ENCODE peak calls at places on chromosomes 1 and 21, in eight cellular contexts. One of them, this sample, is unnamed.
A peak's percentile ranks its signal among the peaks of the same experiment; 100 is the strongest.

GRCh38 chr1:178267646-178268094 is 173.8 kb downstream of the RASAL2 start:
- DNase-seq in GM23338: peak; percentile 86
- DNase-seq in CD8-positive, alpha-beta memory T cell: no peak
- DNase-seq in A549: no peak
- DNase-seq in IMR-90: peak; percentile 40
- DNase-seq in mesendoderm: peak; percentile 96
- DNase-seq in BE2C: no peak
- DNase-seq in foreskin fibroblast: peak; percentile 59
- DNase-seq in this sample: peak; percentile 45

GRCh38 chr1:43924516-43924915 is 9.1 kb upstream of the ARTN start:
- DNase-seq in foreskin fibroblast: peak; percentile 34
- DNase-seq in GM23338: no peak
- DNase-seq in BE2C: no peak
- DNase-seq in A549: no peak
- DNase-seq in mesendoderm: no peak
- DNase-seq in IMR-90: peak; percentile 26
- DNase-seq in CD8-positive, alpha-beta memory T cell: no peak
- DNase-seq in this sample: no peak

GRCh38 chr1:101236546-101237228 is at the start of gene S1PR1:
- DNase-seq in IMR-90: peak; percentile 69
- DNase-seq in mesendoderm: peak; percentile 70
- DNase-seq in CD8-positive, alpha-beta memory T cell: peak; percentile 84
- DNase-seq in foreskin fibroblast: peak; percentile 78
- DNase-seq in A549: no peak
- DNase-seq in GM23338: peak; percentile 88
- DNase-seq in BE2C: peak; percentile 80
- DNase-seq in this sample: peak; percentile 49

GRCh38 chr1:246067432-246068021 is 439.6 kb downstream of the SMYD3 start:
- DNase-seq in mesendoderm: no peak
- DNase-seq in BE2C: no peak
- DNase-seq in CD8-positive, alpha-beta memory T cell: no peak
- DNase-seq in foreskin fibroblast: peak; percentile 64
- DNase-seq in GM23338: no peak
- DNase-seq in A549: no peak
- DNase-seq in IMR-90: peak; percentile 54
- DNase-seq in this sample: no peak

GRCh38 chr1:232704694-232705680 is 75.1 kb upstream of the SIPA1L2 start:
- DNase-seq in CD8-positive, alpha-beta memory T cell: no peak
- DNase-seq in A549: peak; percentile 38
- DNase-seq in BE2C: peak; percentile 43
- DNase-seq in mesendoderm: peak; percentile 45
- DNase-seq in foreskin fibroblast: peak; percentile 87
- DNase-seq in GM23338: no peak
- DNase-seq in IMR-90: peak; percentile 91
- DNase-seq in this sample: peak; percentile 86

GRCh38 chr1:67723620-67724019 is 38.6 kb downstream of the GADD45A start:
- DNase-seq in foreskin fibroblast: peak; percentile 83
- DNase-seq in BE2C: no peak
- DNase-seq in A549: no peak
- DNase-seq in mesendoderm: no peak
- DNase-seq in CD8-positive, alpha-beta memory T cell: no peak
- DNase-seq in IMR-90: peak; percentile 73
- DNase-seq in GM23338: no peak
- DNase-seq in this sample: peak; percentile 63

GRCh38 chr1:37476460-37477197 is 2.2 kb downstream of the ZC3H12A start:
- DNase-seq in BE2C: peak; percentile 45
- DNase-seq in mesendoderm: peak; percentile 71
- DNase-seq in A549: peak; percentile 74
- DNase-seq in IMR-90: peak; percentile 84
- DNase-seq in CD8-positive, alpha-beta memory T cell: no peak
- DNase-seq in foreskin fibroblast: peak; percentile 91
- DNase-seq in GM23338: no peak
- DNase-seq in this sample: peak; percentile 94

GRCh38 chr1:147077081-147077480 is 95.2 kb downstream of the PRKAB2 start:
- DNase-seq in IMR-90: no peak
- DNase-seq in A549: no peak
- DNase-seq in foreskin fibroblast: no peak
- DNase-seq in GM23338: peak; percentile 33
- DNase-seq in BE2C: no peak
- DNase-seq in mesendoderm: no peak
- DNase-seq in CD8-positive, alpha-beta memory T cell: no peak
- DNase-seq in this sample: no peak

GRCh38 chr21:43820466-43820865 is 31.1 kb downstream of the RRP1 start:
- DNase-seq in mesendoderm: no peak
- DNase-seq in BE2C: no peak
- DNase-seq in CD8-positive, alpha-beta memory T cell: no peak
- DNase-seq in A549: no peak
- DNase-seq in GM23338: no peak
- DNase-seq in IMR-90: no peak
- DNase-seq in foreskin fibroblast: no peak
- DNase-seq in this sample: no peak

GRCh38 chr1:206643118-206643698 is 7.9 kb downstream of the DYRK3 start:
- DNase-seq in GM23338: no peak
- DNase-seq in A549: no peak
- DNase-seq in foreskin fibroblast: no peak
- DNase-seq in BE2C: no peak
- DNase-seq in mesendoderm: no peak
- DNase-seq in CD8-positive, alpha-beta memory T cell: no peak
- DNase-seq in IMR-90: no peak
- DNase-seq in this sample: no peak

GRCh38 chr1:98794196-98794886 is 132.8 kb downstream of the SNX7 start:
- DNase-seq in IMR-90: peak; percentile 72
- DNase-seq in foreskin fibroblast: peak; percentile 81
- DNase-seq in A549: peak; percentile 21
- DNase-seq in GM23338: peak; percentile 78
- DNase-seq in mesendoderm: peak; percentile 82
- DNase-seq in CD8-positive, alpha-beta memory T cell: peak; percentile 60
- DNase-seq in BE2C: peak; percentile 67
- DNase-seq in this sample: peak; percentile 81

GRCh38 chr1:54347955-54348699 is 58.1 kb downstream of the SSBP3 start:
- DNase-seq in CD8-positive, alpha-beta memory T cell: no peak
- DNase-seq in BE2C: no peak
- DNase-seq in GM23338: no peak
- DNase-seq in foreskin fibroblast: no peak
- DNase-seq in IMR-90: no peak
- DNase-seq in A549: no peak
- DNase-seq in mesendoderm: no peak
- DNase-seq in this sample: no peak

GRCh38 chr1:33846861-33847260 is 17.0 kb upstream of the HMGB4 start:
- DNase-seq in CD8-positive, alpha-beta memory T cell: no peak
- DNase-seq in A549: no peak
- DNase-seq in mesendoderm: no peak
- DNase-seq in IMR-90: no peak
- DNase-seq in foreskin fibroblast: no peak
- DNase-seq in GM23338: no peak
- DNase-seq in BE2C: no peak
- DNase-seq in this sample: no peak

GRCh38 chr1:31625561-31626272 is 8.2 kb downstream of the HCRTR1 start:
- DNase-seq in GM23338: no peak
- DNase-seq in mesendoderm: no peak
- DNase-seq in foreskin fibroblast: peak; percentile 86
- DNase-seq in CD8-positive, alpha-beta memory T cell: no peak
- DNase-seq in A549: no peak
- DNase-seq in IMR-90: peak; percentile 74
- DNase-seq in BE2C: no peak
- DNase-seq in this sample: peak; percentile 61

GRCh38 chr21:14602418-14602987 is 56.4 kb upstream of the SAMSN1 start:
- DNase-seq in IMR-90: no peak
- DNase-seq in A549: no peak
- DNase-seq in foreskin fibroblast: no peak
- DNase-seq in CD8-positive, alpha-beta memory T cell: no peak
- DNase-seq in mesendoderm: no peak
- DNase-seq in BE2C: no peak
- DNase-seq in GM23338: no peak
- DNase-seq in this sample: no peak

GRCh38 chr1:61926597-61926996 is 184.3 kb downstream of the PATJ start:
- DNase-seq in IMR-90: no peak
- DNase-seq in A549: no peak
- DNase-seq in GM23338: no peak
- DNase-seq in mesendoderm: no peak
- DNase-seq in BE2C: no peak
- DNase-seq in foreskin fibroblast: no peak
- DNase-seq in CD8-positive, alpha-beta memory T cell: no peak
- DNase-seq in this sample: no peak

GRCh38 chr1:50968021-50968883 is 1.8 kb upstream of the CDKN2C start:
- DNase-seq in GM23338: peak; percentile 92
- DNase-seq in BE2C: peak; percentile 89
- DNase-seq in foreskin fibroblast: peak; percentile 96
- DNase-seq in IMR-90: peak; percentile 89
- DNase-seq in mesendoderm: peak; percentile 89
- DNase-seq in A549: peak; percentile 57
- DNase-seq in CD8-positive, alpha-beta memory T cell: peak; percentile 84
- DNase-seq in this sample: peak; percentile 90

GRCh38 chr1:58162952-58163550 is 383.5 kb downstream of the OMA1 start:
- DNase-seq in A549: peak; percentile 5
- DNase-seq in foreskin fibroblast: peak; percentile 51
- DNase-seq in CD8-positive, alpha-beta memory T cell: no peak
- DNase-seq in BE2C: peak; percentile 54
- DNase-seq in IMR-90: peak; percentile 52
- DNase-seq in GM23338: peak; percentile 92
- DNase-seq in mesendoderm: peak; percentile 87
- DNase-seq in this sample: peak; percentile 65

DNA sequence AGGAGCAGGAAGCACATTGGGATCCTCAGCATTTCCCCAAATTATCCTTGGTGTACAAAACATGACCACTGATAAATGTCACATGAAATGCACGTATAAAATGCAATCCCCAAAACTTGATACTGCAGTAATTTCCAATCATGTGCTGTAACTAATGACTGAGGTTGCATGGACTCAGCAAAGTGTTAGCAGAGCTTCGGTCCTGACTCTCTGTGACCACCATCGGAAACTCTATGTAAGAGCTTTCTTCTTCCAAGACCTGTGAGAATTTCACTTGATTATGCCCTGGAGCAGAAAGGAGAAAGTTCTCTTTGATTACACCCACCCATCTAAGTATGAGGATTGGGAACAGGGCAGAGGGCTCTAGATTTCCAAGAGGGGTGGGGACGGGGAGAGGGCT is 908 bp downstream of the CD53 start:
- DNase-seq in IMR-90: no peak
- DNase-seq in foreskin fibroblast: no peak
- DNase-seq in BE2C: no peak
- DNase-seq in GM23338: no peak
- DNase-seq in CD8-positive, alpha-beta memory T cell: no peak
- DNase-seq in mesendoderm: no peak
- DNase-seq in A549: no peak
- DNase-seq in this sample: no peak
- H3K4me3 ChIP-seq in IMR-90: no peak overlapping the region
- H3K4me3 ChIP-seq in foreskin fibroblast: no peak overlapping the region
- H3K4me3 ChIP-seq in BE2C: no peak overlapping the region
- H3K4me3 ChIP-seq in GM23338: no peak overlapping the region
- H3K4me3 ChIP-seq in CD8-positive, alpha-beta memory T cell: peak overlapping the region; percentile 94
- H3K4me3 ChIP-seq in mesendoderm: no peak overlapping the region
- H3K4me3 ChIP-seq in A549: no peak overlapping the region
- H3K4me3 ChIP-seq in this sample: no peak overlapping the region

GRCh38 chr1:198125995-198126758 is 30.6 kb upstream of the NEK7 start:
- DNase-seq in GM23338: no peak
- DNase-seq in foreskin fibroblast: peak; percentile 76
- DNase-seq in CD8-positive, alpha-beta memory T cell: no peak
- DNase-seq in A549: peak; percentile 25
- DNase-seq in BE2C: no peak
- DNase-seq in mesendoderm: peak; percentile 23
- DNase-seq in IMR-90: peak; percentile 79
- DNase-seq in this sample: peak; percentile 73
- H3K4me3 ChIP-seq in GM23338: no peak overlapping the region
- H3K4me3 ChIP-seq in foreskin fibroblast: no peak overlapping the region
- H3K4me3 ChIP-seq in CD8-positive, alpha-beta memory T cell: no peak overlapping the region
- H3K4me3 ChIP-seq in A549: no peak overlapping the region
- H3K4me3 ChIP-seq in BE2C: no peak overlapping the region
- H3K4me3 ChIP-seq in mesendoderm: no peak overlapping the region
- H3K4me3 ChIP-seq in IMR-90: no peak overlapping the region
- H3K4me3 ChIP-seq in this sample: no peak overlapping the region

DNA sequence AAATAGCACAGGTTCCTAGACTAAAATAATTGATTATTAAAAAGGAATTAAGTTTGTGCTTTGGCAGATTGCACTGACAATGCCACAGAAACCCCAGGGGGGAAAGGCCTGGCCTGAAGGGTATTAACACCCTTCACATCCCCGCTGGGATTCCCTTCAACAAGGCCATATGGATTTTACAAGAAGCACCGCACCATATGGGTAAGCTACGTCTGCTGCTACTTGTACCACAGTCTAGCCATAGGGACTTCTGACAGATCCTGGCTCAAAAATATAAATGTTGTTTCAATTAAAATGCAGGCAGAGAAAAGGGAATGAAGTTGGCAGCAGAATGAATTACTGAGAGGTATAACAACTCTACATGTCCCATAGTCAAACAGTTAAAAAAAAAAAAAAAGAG is 101.0 kb downstream of the DENND1B start:
- DNase-seq in A549: no peak
- DNase-seq in BE2C: peak; percentile 89
- DNase-seq in foreskin fibroblast: no peak
- DNase-seq in GM23338: peak; percentile 44
- DNase-seq in IMR-90: no peak
- DNase-seq in mesendoderm: peak; percentile 90
- DNase-seq in CD8-positive, alpha-beta memory T cell: no peak
- DNase-seq in this sample: no peak
- H3K4me3 ChIP-seq in A549: no peak overlapping the region
- H3K4me3 ChIP-seq in BE2C: peak overlapping the region; percentile 9
- H3K4me3 ChIP-seq in foreskin fibroblast: no peak overlapping the region
- H3K4me3 ChIP-seq in GM23338: no peak overlapping the region
- H3K4me3 ChIP-seq in IMR-90: no peak overlapping the region
- H3K4me3 ChIP-seq in mesendoderm: no peak overlapping the region
- H3K4me3 ChIP-seq in CD8-positive, alpha-beta memory T cell: no peak overlapping the region
- H3K4me3 ChIP-seq in this sample: no peak overlapping the region

GRCh38 chr21:46154155-46154954 is 1.0 kb downstream of the FTCD start:
- DNase-seq in A549: no peak
- DNase-seq in mesendoderm: no peak
- DNase-seq in IMR-90: no peak
- DNase-seq in foreskin fibroblast: no peak
- DNase-seq in GM23338: no peak
- DNase-seq in CD8-positive, alpha-beta memory T cell: no peak
- DNase-seq in BE2C: peak; percentile 7
- DNase-seq in this sample: no peak

GRCh38 chr21:46151261-46151988 is 4.0 kb downstream of the FTCD start:
- DNase-seq in foreskin fibroblast: no peak
- DNase-seq in BE2C: peak; percentile 11
- DNase-seq in GM23338: no peak
- DNase-seq in mesendoderm: no peak
- DNase-seq in IMR-90: no peak
- DNase-seq in A549: no peak
- DNase-seq in CD8-positive, alpha-beta memory T cell: no peak
- DNase-seq in this sample: no peak

GRCh38 chr21:46151989-46152938 is 3.1 kb downstream of the FTCD start:
- DNase-seq in IMR-90: no peak
- DNase-seq in A549: no peak
- DNase-seq in GM23338: no peak
- DNase-seq in BE2C: no peak
- DNase-seq in CD8-positive, alpha-beta memory T cell: no peak
- DNase-seq in mesendoderm: no peak
- DNase-seq in foreskin fibroblast: peak; percentile 50
- DNase-seq in this sample: no peak

GRCh38 chr21:46153259-46154154 is 1.9 kb downstream of the FTCD start:
- DNase-seq in foreskin fibroblast: peak; percentile 79
- DNase-seq in GM23338: peak; percentile 88
- DNase-seq in mesendoderm: peak; percentile 83
- DNase-seq in IMR-90: no peak
- DNase-seq in CD8-positive, alpha-beta memory T cell: peak; percentile 32
- DNase-seq in BE2C: peak; percentile 73
- DNase-seq in A549: peak; percentile 43
- DNase-seq in this sample: peak; percentile 54

DNA sequence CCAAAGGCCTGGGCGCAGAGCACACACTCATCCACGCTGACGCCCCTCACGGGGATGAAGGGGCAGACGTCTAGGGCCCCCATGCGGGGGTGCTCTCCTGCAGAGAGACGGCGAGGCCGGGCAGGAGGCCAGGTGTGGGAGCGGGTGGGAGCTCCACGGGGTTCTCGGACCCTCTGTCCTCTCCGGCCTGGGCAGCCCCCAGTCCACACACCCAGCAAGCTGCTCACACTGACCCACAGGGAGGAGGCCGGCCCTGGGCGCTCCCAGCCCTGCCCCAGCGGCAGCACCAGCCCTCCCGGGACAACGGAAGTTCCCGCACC is 2.5 kb downstream of the FTCD start:
- DNase-seq in IMR-90: no peak
- DNase-seq in A549: no peak
- DNase-seq in GM23338: no peak
- DNase-seq in foreskin fibroblast: no peak
- DNase-seq in BE2C: no peak
- DNase-seq in CD8-positive, alpha-beta memory T cell: no peak
- DNase-seq in mesendoderm: no peak
- DNase-seq in this sample: no peak
- H3K4me3 ChIP-seq in IMR-90: no peak overlapping the region
- H3K4me3 ChIP-seq in A549: no peak overlapping the region
- H3K4me3 ChIP-seq in GM23338: no peak overlapping the region
- H3K4me3 ChIP-seq in foreskin fibroblast: no peak overlapping the region
- H3K4me3 ChIP-seq in BE2C: no peak overlapping the region
- H3K4me3 ChIP-seq in CD8-positive, alpha-beta memory T cell: no peak overlapping the region
- H3K4me3 ChIP-seq in mesendoderm: no peak overlapping the region
- H3K4me3 ChIP-seq in this sample: no peak overlapping the region